ENCODE peak calls at places on chromosomes 12 and 14, in eight cellular contexts. One of them, this sample, is unnamed.

GRCh38 chr12:97912943-97913342 is 450.3 kb downstream of the RMST start:
- DNase-seq in GM04504: peak
- DNase-seq in B cell: no peak
- DNase-seq in activated naive CD8-positive, alpha-beta T cell treated with anti-CD3 and anti-CD28 coated beads, Interleukin-2, amount 50 U/mL, for 24 hours: no peak
- DNase-seq in stromal cell of bone marrow: no peak
- DNase-seq in mucosa of gallbladder: no peak
- DNase-seq in psoas muscle: no peak
- DNase-seq in hypothalamus: no peak
- DNase-seq in this sample: no peak

GRCh38 chr14:103067231-103067954 is 10.0 kb upstream of the CDC42BPB start:
- DNase-seq in stromal cell of bone marrow: peak
- DNase-seq in B cell: no peak
- DNase-seq in hypothalamus: no peak
- DNase-seq in psoas muscle: peak
- DNase-seq in mucosa of gallbladder: no peak
- DNase-seq in GM04504: peak
- DNase-seq in activated naive CD8-positive, alpha-beta T cell treated with anti-CD3 and anti-CD28 coated beads, Interleukin-2, amount 50 U/mL, for 24 hours: no peak
- DNase-seq in this sample: peak

GRCh38 chr14:68238956-68239355 is 419.4 kb downstream of the RAD51B start:
- DNase-seq in stromal cell of bone marrow: no peak
- DNase-seq in B cell: no peak
- DNase-seq in psoas muscle: no peak
- DNase-seq in GM04504: no peak
- DNase-seq in mucosa of gallbladder: no peak
- DNase-seq in hypothalamus: no peak
- DNase-seq in activated naive CD8-positive, alpha-beta T cell treated with anti-CD3 and anti-CD28 coated beads, Interleukin-2, amount 50 U/mL, for 24 hours: no peak
- DNase-seq in this sample: no peak

GRCh38 chr12:120999191-121000120 is 16.8 kb downstream of the C12orf43 start:
- DNase-seq in psoas muscle: no peak
- DNase-seq in stromal cell of bone marrow: no peak
- DNase-seq in mucosa of gallbladder: no peak
- DNase-seq in B cell: no peak
- DNase-seq in GM04504: no peak
- DNase-seq in activated naive CD8-positive, alpha-beta T cell treated with anti-CD3 and anti-CD28 coated beads, Interleukin-2, amount 50 U/mL, for 24 hours: no peak
- DNase-seq in hypothalamus: no peak
- DNase-seq in this sample: no peak

GRCh38 chr12:28787151-28787550 is 361.9 kb upstream of the FAR2 start:
- DNase-seq in B cell: no peak
- DNase-seq in activated naive CD8-positive, alpha-beta T cell treated with anti-CD3 and anti-CD28 coated beads, Interleukin-2, amount 50 U/mL, for 24 hours: no peak
- DNase-seq in hypothalamus: peak
- DNase-seq in stromal cell of bone marrow: no peak
- DNase-seq in psoas muscle: no peak
- DNase-seq in GM04504: no peak
- DNase-seq in mucosa of gallbladder: no peak
- DNase-seq in this sample: no peak

GRCh38 chr14:94612174-94612573 is at the start of gene SERPINA3:
- DNase-seq in hypothalamus: no peak
- DNase-seq in B cell: no peak
- DNase-seq in psoas muscle: no peak
- DNase-seq in GM04504: no peak
- DNase-seq in mucosa of gallbladder: no peak
- DNase-seq in activated naive CD8-positive, alpha-beta T cell treated with anti-CD3 and anti-CD28 coated beads, Interleukin-2, amount 50 U/mL, for 24 hours: no peak
- DNase-seq in stromal cell of bone marrow: no peak
- DNase-seq in this sample: no peak

GRCh38 chr12:89363582-89363981 is 11.3 kb upstream of the DUSP6 start:
- DNase-seq in stromal cell of bone marrow: no peak
- DNase-seq in B cell: no peak
- DNase-seq in activated naive CD8-positive, alpha-beta T cell treated with anti-CD3 and anti-CD28 coated beads, Interleukin-2, amount 50 U/mL, for 24 hours: no peak
- DNase-seq in mucosa of gallbladder: no peak
- DNase-seq in psoas muscle: no peak
- DNase-seq in GM04504: no peak
- DNase-seq in hypothalamus: no peak
- DNase-seq in this sample: no peak

GRCh38 chr12:77591959-77592358 is 238.7 kb upstream of the NAV3 start:
- DNase-seq in mucosa of gallbladder: no peak
- DNase-seq in hypothalamus: no peak
- DNase-seq in activated naive CD8-positive, alpha-beta T cell treated with anti-CD3 and anti-CD28 coated beads, Interleukin-2, amount 50 U/mL, for 24 hours: no peak
- DNase-seq in GM04504: no peak
- DNase-seq in B cell: no peak
- DNase-seq in psoas muscle: no peak
- DNase-seq in stromal cell of bone marrow: no peak
- DNase-seq in this sample: no peak

GRCh38 chr12:126676426-126676825 is 1590.5 kb upstream of the TMEM132C start:
- DNase-seq in B cell: no peak
- DNase-seq in activated naive CD8-positive, alpha-beta T cell treated with anti-CD3 and anti-CD28 coated beads, Interleukin-2, amount 50 U/mL, for 24 hours: no peak
- DNase-seq in mucosa of gallbladder: no peak
- DNase-seq in psoas muscle: no peak
- DNase-seq in stromal cell of bone marrow: no peak
- DNase-seq in hypothalamus: no peak
- DNase-seq in GM04504: no peak
- DNase-seq in this sample: no peak

GRCh38 chr14:95314609-95315008 is 5.1 kb downstream of the CLMN start:
- DNase-seq in stromal cell of bone marrow: peak
- DNase-seq in GM04504: no peak
- DNase-seq in mucosa of gallbladder: no peak
- DNase-seq in hypothalamus: no peak
- DNase-seq in activated naive CD8-positive, alpha-beta T cell treated with anti-CD3 and anti-CD28 coated beads, Interleukin-2, amount 50 U/mL, for 24 hours: peak
- DNase-seq in psoas muscle: no peak
- DNase-seq in B cell: no peak
- DNase-seq in this sample: peak

GRCh38 chr12:58288191-58288590 is 346.8 kb downstream of the ATP23 start:
- DNase-seq in GM04504: peak
- DNase-seq in psoas muscle: no peak
- DNase-seq in mucosa of gallbladder: no peak
- DNase-seq in activated naive CD8-positive, alpha-beta T cell treated with anti-CD3 and anti-CD28 coated beads, Interleukin-2, amount 50 U/mL, for 24 hours: no peak
- DNase-seq in stromal cell of bone marrow: no peak
- DNase-seq in B cell: no peak
- DNase-seq in hypothalamus: no peak
- DNase-seq in this sample: no peak

GRCh38 chr12:44287545-44287944 is 451.7 kb downstream of the TMEM117 start:
- DNase-seq in B cell: no peak
- DNase-seq in stromal cell of bone marrow: peak
- DNase-seq in activated naive CD8-positive, alpha-beta T cell treated with anti-CD3 and anti-CD28 coated beads, Interleukin-2, amount 50 U/mL, for 24 hours: no peak
- DNase-seq in hypothalamus: no peak
- DNase-seq in mucosa of gallbladder: no peak
- DNase-seq in GM04504: peak
- DNase-seq in psoas muscle: no peak
- DNase-seq in this sample: no peak

GRCh38 chr14:89207925-89208328 is 209.1 kb downstream of the FOXN3 start:
- DNase-seq in activated naive CD8-positive, alpha-beta T cell treated with anti-CD3 and anti-CD28 coated beads, Interleukin-2, amount 50 U/mL, for 24 hours: no peak
- DNase-seq in psoas muscle: no peak
- DNase-seq in stromal cell of bone marrow: no peak
- DNase-seq in mucosa of gallbladder: no peak
- DNase-seq in B cell: peak
- DNase-seq in hypothalamus: no peak
- DNase-seq in GM04504: no peak
- DNase-seq in this sample: no peak

GRCh38 chr12:52257074-52257551 is 17.3 kb upstream of the KRT86 start:
- DNase-seq in mucosa of gallbladder: no peak
- DNase-seq in hypothalamus: no peak
- DNase-seq in GM04504: no peak
- DNase-seq in stromal cell of bone marrow: no peak
- DNase-seq in activated naive CD8-positive, alpha-beta T cell treated with anti-CD3 and anti-CD28 coated beads, Interleukin-2, amount 50 U/mL, for 24 hours: no peak
- DNase-seq in B cell: no peak
- DNase-seq in psoas muscle: no peak
- DNase-seq in this sample: no peak

GRCh38 chr14:63180017-63180416 is 24.2 kb upstream of the RHOJ start:
- DNase-seq in hypothalamus: no peak
- DNase-seq in stromal cell of bone marrow: no peak
- DNase-seq in B cell: no peak
- DNase-seq in activated naive CD8-positive, alpha-beta T cell treated with anti-CD3 and anti-CD28 coated beads, Interleukin-2, amount 50 U/mL, for 24 hours: no peak
- DNase-seq in GM04504: no peak
- DNase-seq in mucosa of gallbladder: no peak
- DNase-seq in psoas muscle: peak
- DNase-seq in this sample: no peak

GRCh38 chr12:67088401-67089118 is 180.6 kb upstream of the CAND1 start:
- DNase-seq in mucosa of gallbladder: no peak
- DNase-seq in activated naive CD8-positive, alpha-beta T cell treated with anti-CD3 and anti-CD28 coated beads, Interleukin-2, amount 50 U/mL, for 24 hours: no peak
- DNase-seq in GM04504: no peak
- DNase-seq in psoas muscle: no peak
- DNase-seq in B cell: no peak
- DNase-seq in stromal cell of bone marrow: no peak
- DNase-seq in hypothalamus: no peak
- DNase-seq in this sample: no peak

GRCh38 chr12:8589679-8590078 is 23.0 kb downstream of the AICDA start:
- DNase-seq in activated naive CD8-positive, alpha-beta T cell treated with anti-CD3 and anti-CD28 coated beads, Interleukin-2, amount 50 U/mL, for 24 hours: no peak
- DNase-seq in stromal cell of bone marrow: no peak
- DNase-seq in hypothalamus: no peak
- DNase-seq in psoas muscle: no peak
- DNase-seq in mucosa of gallbladder: no peak
- DNase-seq in GM04504: no peak
- DNase-seq in B cell: no peak
- DNase-seq in this sample: no peak

GRCh38 chr12:31849090-31849687 is 110.0 kb upstream of the RESF1 start:
- DNase-seq in stromal cell of bone marrow: no peak
- DNase-seq in mucosa of gallbladder: no peak
- DNase-seq in hypothalamus: no peak
- DNase-seq in B cell: no peak
- DNase-seq in activated naive CD8-positive, alpha-beta T cell treated with anti-CD3 and anti-CD28 coated beads, Interleukin-2, amount 50 U/mL, for 24 hours: no peak
- DNase-seq in GM04504: no peak
- DNase-seq in psoas muscle: no peak
- DNase-seq in this sample: no peak

GRCh38 chr12:52217223-52217622 is 15.8 kb upstream of the KRT7 start:
- DNase-seq in stromal cell of bone marrow: no peak
- DNase-seq in hypothalamus: no peak
- DNase-seq in psoas muscle: peak
- DNase-seq in mucosa of gallbladder: peak
- DNase-seq in B cell: no peak
- DNase-seq in activated naive CD8-positive, alpha-beta T cell treated with anti-CD3 and anti-CD28 coated beads, Interleukin-2, amount 50 U/mL, for 24 hours: no peak
- DNase-seq in GM04504: no peak
- DNase-seq in this sample: peak

GRCh38 chr12:19338405-19338804 is 100.9 kb upstream of the AEBP2 start:
- DNase-seq in stromal cell of bone marrow: no peak
- DNase-seq in activated naive CD8-positive, alpha-beta T cell treated with anti-CD3 and anti-CD28 coated beads, Interleukin-2, amount 50 U/mL, for 24 hours: no peak
- DNase-seq in hypothalamus: no peak
- DNase-seq in GM04504: no peak
- DNase-seq in psoas muscle: no peak
- DNase-seq in B cell: no peak
- DNase-seq in mucosa of gallbladder: no peak
- DNase-seq in this sample: no peak

GRCh38 chr12:20210795-20211194 is 157.5 kb upstream of the PDE3A start:
- DNase-seq in stromal cell of bone marrow: no peak
- DNase-seq in psoas muscle: no peak
- DNase-seq in GM04504: no peak
- DNase-seq in B cell: no peak
- DNase-seq in mucosa of gallbladder: no peak
- DNase-seq in activated naive CD8-positive, alpha-beta T cell treated with anti-CD3 and anti-CD28 coated beads, Interleukin-2, amount 50 U/mL, for 24 hours: no peak
- DNase-seq in hypothalamus: no peak
- DNase-seq in this sample: no peak

GRCh38 chr12:1806301-1807106 is 13.9 kb upstream of the LRTM2 start:
- DNase-seq in psoas muscle: peak
- DNase-seq in mucosa of gallbladder: no peak
- DNase-seq in GM04504: peak
- DNase-seq in stromal cell of bone marrow: no peak
- DNase-seq in hypothalamus: no peak
- DNase-seq in activated naive CD8-positive, alpha-beta T cell treated with anti-CD3 and anti-CD28 coated beads, Interleukin-2, amount 50 U/mL, for 24 hours: no peak
- DNase-seq in B cell: no peak
- DNase-seq in this sample: no peak

GRCh38 chr12:69553626-69554248 is 31.5 kb upstream of the CCT2 start:
- DNase-seq in mucosa of gallbladder: peak
- DNase-seq in B cell: no peak
- DNase-seq in stromal cell of bone marrow: no peak
- DNase-seq in activated naive CD8-positive, alpha-beta T cell treated with anti-CD3 and anti-CD28 coated beads, Interleukin-2, amount 50 U/mL, for 24 hours: no peak
- DNase-seq in psoas muscle: no peak
- DNase-seq in hypothalamus: no peak
- DNase-seq in GM04504: no peak
- DNase-seq in this sample: no peak

GRCh38 chr12:116916122-116916521 is 5.4 kb downstream of the FBXW8 start:
- DNase-seq in hypothalamus: no peak
- DNase-seq in mucosa of gallbladder: no peak
- DNase-seq in B cell: no peak
- DNase-seq in psoas muscle: no peak
- DNase-seq in stromal cell of bone marrow: no peak
- DNase-seq in activated naive CD8-positive, alpha-beta T cell treated with anti-CD3 and anti-CD28 coated beads, Interleukin-2, amount 50 U/mL, for 24 hours: no peak
- DNase-seq in GM04504: no peak
- DNase-seq in this sample: peak

GRCh38 chr12:50579757-50580267 is 75.0 kb downstream of the DIP2B start:
- DNase-seq in B cell: no peak
- DNase-seq in activated naive CD8-positive, alpha-beta T cell treated with anti-CD3 and anti-CD28 coated beads, Interleukin-2, amount 50 U/mL, for 24 hours: no peak
- DNase-seq in stromal cell of bone marrow: no peak
- DNase-seq in mucosa of gallbladder: no peak
- DNase-seq in GM04504: no peak
- DNase-seq in psoas muscle: no peak
- DNase-seq in hypothalamus: no peak
- DNase-seq in this sample: peak